ENCODE peak calls at places on chromosomes 4 and X, in six cellular contexts. One of them, this sample, is unnamed. For H3K4me1, the result is how much of the 10 kb centered on the place peaks cover.

GRCh38 chr4:5409980-5410618 is 298.3 kb downstream of the EVC2 start:
- DNase-seq in neuronal stem cell: no peak
- DNase-seq in CD8-positive, alpha-beta T cell: no peak
- DNase-seq in ovary: no peak
- DNase-seq in CD4-positive, alpha-beta memory T cell: no peak
- DNase-seq in stomach: no peak
- DNase-seq in this sample: no peak

GRCh38 chrX:3403748-3404147 is 57.3 kb upstream of the MXRA5 start:
- DNase-seq in ovary: no peak
- DNase-seq in neuronal stem cell: no peak
- DNase-seq in CD8-positive, alpha-beta T cell: no peak
- DNase-seq in CD4-positive, alpha-beta memory T cell: no peak
- DNase-seq in stomach: no peak
- DNase-seq in this sample: no peak

GRCh38 chr4:40713798-40714197 is 36.0 kb upstream of the NSUN7 start:
- DNase-seq in stomach: no peak
- DNase-seq in ovary: no peak
- DNase-seq in CD4-positive, alpha-beta memory T cell: no peak
- DNase-seq in CD8-positive, alpha-beta T cell: no peak
- DNase-seq in neuronal stem cell: no peak
- DNase-seq in this sample: no peak

GRCh38 chrX:53188763-53189162 is 36.2 kb downstream of the KDM5C start:
- DNase-seq in stomach: no peak
- DNase-seq in CD8-positive, alpha-beta T cell: no peak
- DNase-seq in neuronal stem cell: no peak
- DNase-seq in CD4-positive, alpha-beta memory T cell: no peak
- DNase-seq in ovary: no peak
- DNase-seq in this sample: no peak

GRCh38 chr4:5863461-5864113 is 29.3 kb downstream of the CRMP1 start:
- DNase-seq in neuronal stem cell: no peak
- DNase-seq in stomach: no peak
- DNase-seq in CD8-positive, alpha-beta T cell: no peak
- DNase-seq in ovary: no peak
- DNase-seq in CD4-positive, alpha-beta memory T cell: no peak
- DNase-seq in this sample: no peak

GRCh38 chr4:152083348-152083747 is 322.5 kb upstream of the GATB start:
- DNase-seq in ovary: no peak
- DNase-seq in neuronal stem cell: no peak
- DNase-seq in stomach: no peak
- DNase-seq in CD8-positive, alpha-beta T cell: no peak
- DNase-seq in CD4-positive, alpha-beta memory T cell: no peak
- DNase-seq in this sample: no peak

GRCh38 chr4:91471280-91471679 is 832.5 kb upstream of the GRID2 start:
- DNase-seq in CD4-positive, alpha-beta memory T cell: no peak
- DNase-seq in CD8-positive, alpha-beta T cell: no peak
- DNase-seq in ovary: no peak
- DNase-seq in stomach: no peak
- DNase-seq in neuronal stem cell: no peak
- DNase-seq in this sample: no peak

GRCh38 chr4:173935622-173936405 is 347.7 kb downstream of the FBXO8 start:
- DNase-seq in stomach: no peak
- DNase-seq in CD4-positive, alpha-beta memory T cell: no peak
- DNase-seq in ovary: no peak
- DNase-seq in CD8-positive, alpha-beta T cell: no peak
- DNase-seq in neuronal stem cell: no peak
- DNase-seq in this sample: no peak

GRCh38 chr4:184575306-184575705 is 73.9 kb downstream of the CASP3 start:
- DNase-seq in CD8-positive, alpha-beta T cell: no peak
- DNase-seq in CD4-positive, alpha-beta memory T cell: no peak
- DNase-seq in neuronal stem cell: no peak
- DNase-seq in ovary: no peak
- DNase-seq in stomach: no peak
- DNase-seq in this sample: no peak

GRCh38 chr4:176778491-176778890 is 14.2 kb downstream of the VEGFC start:
- DNase-seq in neuronal stem cell: no peak
- DNase-seq in CD4-positive, alpha-beta memory T cell: no peak
- DNase-seq in ovary: no peak
- DNase-seq in CD8-positive, alpha-beta T cell: no peak
- DNase-seq in stomach: no peak
- DNase-seq in this sample: no peak

DNA sequence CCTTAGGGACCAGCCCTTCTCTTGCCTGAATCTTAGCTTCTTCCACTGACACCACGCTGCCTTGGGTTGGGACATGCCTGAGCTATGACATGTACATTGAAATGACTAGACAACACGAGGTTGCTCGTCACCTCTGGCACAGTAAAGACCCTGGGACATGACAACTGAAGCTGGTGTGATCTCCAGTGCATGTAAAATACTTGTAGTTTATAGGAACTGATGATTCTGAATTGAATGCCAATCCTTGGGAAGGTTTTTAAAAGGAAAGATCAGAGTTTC is 100.7 kb upstream of the PGRMC2 start:
- DNase-seq in CD4-positive, alpha-beta memory T cell: no peak
- DNase-seq in ovary: no peak
- DNase-seq in CD8-positive, alpha-beta T cell: no peak
- DNase-seq in stomach: no peak
- DNase-seq in neuronal stem cell: no peak
- DNase-seq in this sample: no peak
- H3K4me1 ChIP-seq in CD4-positive, alpha-beta memory T cell: under half
- H3K4me1 ChIP-seq in ovary: under half
- H3K4me1 ChIP-seq in CD8-positive, alpha-beta T cell: under half
- H3K4me1 ChIP-seq in stomach: half or more
- H3K4me1 ChIP-seq in neuronal stem cell: under half
- H3K4me1 ChIP-seq in this sample: under half

GRCh38 chrX:154490021-154490413 is 412 bp downstream of the SLC10A3 start:
- DNase-seq in CD8-positive, alpha-beta T cell: no peak
- DNase-seq in neuronal stem cell: no peak
- DNase-seq in stomach: no peak
- DNase-seq in ovary: peak
- DNase-seq in CD4-positive, alpha-beta memory T cell: peak
- DNase-seq in this sample: no peak
- H3K27ac ChIP-seq in CD8-positive, alpha-beta T cell: peak
- H3K27ac ChIP-seq in neuronal stem cell: no peak
- H3K27ac ChIP-seq in stomach: peak
- H3K27ac ChIP-seq in ovary: peak
- H3K27ac ChIP-seq in CD4-positive, alpha-beta memory T cell: peak
- H3K27ac ChIP-seq in this sample: no peak

DNA sequence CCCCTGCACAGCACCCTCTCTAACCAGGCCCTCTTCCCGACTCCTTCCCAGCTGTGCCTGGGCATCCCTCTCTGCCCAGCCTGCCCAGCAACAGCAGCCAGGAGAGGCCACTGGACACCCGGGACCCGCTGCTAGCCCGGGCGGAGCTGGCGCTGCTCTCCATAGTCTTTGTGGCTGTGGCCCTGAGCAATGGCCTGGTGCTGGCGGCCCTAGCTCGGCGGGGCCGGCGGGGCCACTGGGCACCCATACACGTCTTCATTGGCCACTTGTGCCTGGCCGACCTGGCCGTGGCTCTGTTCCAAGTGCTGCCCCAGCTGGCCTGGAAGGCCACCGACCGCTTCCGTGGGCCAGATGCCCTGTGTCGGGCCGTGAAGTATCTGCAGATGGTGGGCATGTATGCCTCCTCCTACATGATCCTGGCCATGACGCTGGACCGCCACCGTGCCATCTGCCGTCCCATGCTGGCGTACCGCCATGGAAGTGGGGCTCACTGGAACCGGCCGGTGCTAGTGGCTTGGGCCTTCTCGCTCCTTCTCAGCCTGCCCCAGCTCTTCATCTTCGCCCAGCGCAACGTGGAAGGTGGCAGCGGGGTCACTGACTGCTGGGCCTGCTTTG is 1.1 kb downstream of the AVPR2 start:
- DNase-seq in CD4-positive, alpha-beta memory T cell: no peak
- DNase-seq in stomach: no peak
- DNase-seq in neuronal stem cell: no peak
- DNase-seq in CD8-positive, alpha-beta T cell: no peak
- DNase-seq in ovary: peak
- DNase-seq in this sample: no peak
- H3K4me3 ChIP-seq in CD4-positive, alpha-beta memory T cell: no peak
- H3K4me3 ChIP-seq in stomach: no peak
- H3K4me3 ChIP-seq in neuronal stem cell: no peak
- H3K4me3 ChIP-seq in CD8-positive, alpha-beta T cell: no peak
- H3K4me3 ChIP-seq in ovary: no peak
- H3K4me3 ChIP-seq in this sample: no peak

DNA sequence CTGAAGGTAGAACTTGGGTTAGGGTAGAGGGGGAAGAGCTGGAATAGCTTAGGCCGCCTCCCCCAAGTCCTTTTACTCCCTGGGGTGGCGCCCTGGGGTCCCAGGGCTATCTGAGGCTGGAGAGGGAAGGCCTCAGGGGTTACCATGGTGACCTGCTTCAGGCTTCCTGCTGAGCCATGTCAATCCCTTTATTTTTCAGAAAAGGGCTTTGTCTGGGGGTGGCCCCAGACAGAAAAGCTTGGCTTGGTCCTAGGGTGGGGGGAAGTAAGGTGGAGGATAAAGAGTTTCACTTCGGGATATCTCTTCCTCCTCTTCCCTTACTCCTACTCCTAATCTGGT is 6.3 kb downstream of the EFNB1 start:
- DNase-seq in CD8-positive, alpha-beta T cell: no peak
- DNase-seq in ovary: peak
- DNase-seq in neuronal stem cell: no peak
- DNase-seq in stomach: no peak
- DNase-seq in CD4-positive, alpha-beta memory T cell: no peak
- DNase-seq in this sample: no peak
- H3K4me1 ChIP-seq in CD8-positive, alpha-beta T cell: under half
- H3K4me1 ChIP-seq in ovary: under half
- H3K4me1 ChIP-seq in neuronal stem cell: under half
- H3K4me1 ChIP-seq in stomach: under half
- H3K4me1 ChIP-seq in CD4-positive, alpha-beta memory T cell: under half
- H3K4me1 ChIP-seq in this sample: under half

DNA sequence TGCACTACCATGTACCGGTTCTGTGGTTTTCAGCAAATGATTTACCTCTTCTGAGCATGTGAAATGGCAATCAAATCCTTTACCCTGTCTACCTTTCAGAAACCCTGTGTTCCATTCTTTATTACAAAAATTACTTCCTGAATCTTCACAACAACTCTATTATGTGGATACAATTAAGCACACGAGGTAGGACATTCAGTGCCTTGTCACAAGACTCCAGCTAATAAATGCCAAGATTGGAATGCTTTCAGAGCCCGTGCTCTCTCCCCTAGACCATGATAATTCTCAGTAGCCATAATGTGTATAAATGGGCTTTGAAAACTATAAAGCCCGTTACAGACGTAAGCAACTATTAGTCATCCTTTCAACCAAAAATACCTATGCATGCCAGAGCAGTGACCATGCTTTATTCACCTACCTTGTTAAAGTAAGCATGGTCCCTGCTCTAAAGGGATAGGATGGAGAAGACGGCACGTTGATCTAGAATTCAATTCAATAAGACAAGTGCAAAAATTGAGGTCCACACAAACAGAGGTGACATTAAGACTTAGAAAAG is 2.4 kb downstream of the RXFP1 start:
- DNase-seq in neuronal stem cell: no peak
- DNase-seq in ovary: no peak
- DNase-seq in stomach: no peak
- DNase-seq in CD8-positive, alpha-beta T cell: no peak
- DNase-seq in CD4-positive, alpha-beta memory T cell: no peak
- DNase-seq in this sample: no peak
- H3K27ac ChIP-seq in neuronal stem cell: no peak
- H3K27ac ChIP-seq in ovary: no peak
- H3K27ac ChIP-seq in stomach: no peak
- H3K27ac ChIP-seq in CD8-positive, alpha-beta T cell: no peak
- H3K27ac ChIP-seq in CD4-positive, alpha-beta memory T cell: no peak
- H3K27ac ChIP-seq in this sample: no peak

DNA sequence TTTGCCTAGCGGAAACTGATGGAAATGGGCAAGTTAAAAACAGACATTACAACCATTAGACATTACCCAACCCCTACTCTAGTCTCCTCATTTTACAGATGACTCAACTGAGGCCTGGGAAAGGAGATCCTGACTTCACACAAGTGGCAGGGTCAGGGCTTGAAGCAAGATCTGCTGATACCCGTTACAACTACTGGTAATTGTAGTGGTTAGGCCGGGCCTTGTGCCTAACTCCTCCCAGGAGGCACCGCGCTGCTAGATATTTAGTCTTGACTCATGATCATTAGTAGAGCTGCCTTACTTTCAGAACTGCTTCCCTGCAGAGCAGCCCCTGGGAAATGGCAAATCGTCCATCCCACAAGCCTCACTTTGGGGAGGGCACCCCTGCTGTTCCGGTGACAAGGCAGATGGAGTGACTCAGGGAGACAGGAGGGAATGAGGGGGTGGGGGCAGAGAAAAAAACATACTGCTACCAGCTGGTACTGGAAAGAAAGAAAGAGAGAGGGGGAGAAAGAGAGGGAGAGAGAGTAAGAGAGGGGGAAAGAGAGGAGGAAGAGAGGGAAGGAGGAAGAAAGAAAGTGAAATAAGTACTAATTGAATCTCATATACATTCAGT is 12.2 kb downstream of the ARHGEF6 start:
- DNase-seq in neuronal stem cell: no peak
- DNase-seq in ovary: peak
- DNase-seq in CD8-positive, alpha-beta T cell: no peak
- DNase-seq in stomach: no peak
- DNase-seq in CD4-positive, alpha-beta memory T cell: peak
- DNase-seq in this sample: no peak
- H3K4me3 ChIP-seq in neuronal stem cell: no peak
- H3K4me3 ChIP-seq in ovary: no peak
- H3K4me3 ChIP-seq in CD8-positive, alpha-beta T cell: peak
- H3K4me3 ChIP-seq in stomach: no peak
- H3K4me3 ChIP-seq in CD4-positive, alpha-beta memory T cell: peak
- H3K4me3 ChIP-seq in this sample: no peak

GRCh38 chrX:19765628-19766027 is 121.8 kb downstream of the SH3KBP1 start:
- DNase-seq in CD8-positive, alpha-beta T cell: no peak
- DNase-seq in CD4-positive, alpha-beta memory T cell: no peak
- DNase-seq in ovary: no peak
- DNase-seq in neuronal stem cell: no peak
- DNase-seq in stomach: no peak
- DNase-seq in this sample: no peak
- H3K4me1 ChIP-seq in CD8-positive, alpha-beta T cell: under half
- H3K4me1 ChIP-seq in CD4-positive, alpha-beta memory T cell: half or more
- H3K4me1 ChIP-seq in ovary: under half
- H3K4me1 ChIP-seq in neuronal stem cell: under half
- H3K4me1 ChIP-seq in stomach: under half
- H3K4me1 ChIP-seq in this sample: under half

This sample was measured in iPS DF 6.9.